ENCODE peak calls at places on chromosomes 4 and X, in eight cellular contexts. A is posterior cingulate gyrus; S is NCI-H1048; N is fibroblast of mammary gland; J is mucosa of gallbladder; G is activated T-helper 9 cell treated with anti-CD3 and anti-CD28 coated beads, Interleukin-2, amount 50 U/mL, for 16 hours; X is upper lobe of right lung; R is thoracic aorta. T is an unnamed sample.

GRCh38 chr4:73341454-73341853 is 62.6 kb upstream of the ALB start:
- DNase-seq in J (peak; percentile 38), R (no peak), A (no peak), S (no peak), N (peak; percentile 76), X (no peak), G (no peak), T (no peak)

GRCh38 chr4:149549911-149550310 is 265.7 kb downstream of the IQCM start:
- DNase-seq in A (no peak), R (no peak), X (no peak), S (no peak), N (peak; percentile 11), G (no peak), J (peak; percentile 17), T (no peak)

GRCh38 chr4:53635697-53636483 is 44.6 kb upstream of the LNX1 start:
- DNase-seq in N (no peak), R (no peak), X (no peak), J (no peak), S (no peak), A (no peak), G (no peak), T (no peak)

GRCh38 chrX:40661489-40661888 is 14.1 kb upstream of the CXorf38 start:
- DNase-seq in R (no peak), S (no peak), X (no peak), A (no peak), N (no peak), G (no peak), J (no peak), T (no peak)

GRCh38 chr4:78656968-78657445 is 105.4 kb downstream of the ANXA3 start:
- DNase-seq in R (no peak), S (no peak), A (no peak), X (no peak), J (no peak), N (no peak), G (no peak), T (no peak)

GRCh38 chr4:54233697-54234496 is 4.8 kb downstream of the PDGFRA start:
- DNase-seq in G (peak; percentile 53), X (peak; percentile 86), R (no peak), N (peak; percentile 86), S (peak; percentile 43), A (peak; percentile 75), J (peak; percentile 77), T (peak; percentile 94)

GRCh38 chr4:56844817-56845580 is 23.5 kb upstream of the SPINK2 start:
- DNase-seq in G (no peak), R (no peak), S (no peak), A (no peak), X (no peak), N (no peak), J (no peak), T (no peak)

GRCh38 chrX:40299502-40300118 is 201.9 kb upstream of the BCOR start:
- DNase-seq in R (no peak), X (no peak), S (no peak), N (no peak), G (no peak), J (no peak), A (no peak), T (peak; percentile 9)

GRCh38 chr4:177562859-177563258 is 120.6 kb upstream of the AGA start:
- DNase-seq in N (no peak), S (no peak), X (no peak), G (no peak), J (no peak), R (no peak), A (no peak), T (no peak)

GRCh38 chrX:76538860-76539259 is 111.3 kb downstream of the MAGEE1 start:
- DNase-seq in S (no peak), J (no peak), G (no peak), N (no peak), R (no peak), A (no peak), X (no peak), T (no peak)

GRCh38 chrX:70260104-70260503 is at the start of gene P2RY4:
- DNase-seq in J (no peak), S (no peak), A (no peak), N (no peak), X (no peak), R (no peak), G (no peak), T (no peak)

GRCh38 chr4:86307432-86307831 is 52.4 kb downstream of the MAPK10 start:
- DNase-seq in G (no peak), N (peak; percentile 57), X (no peak), A (no peak), R (no peak), S (no peak), J (no peak), T (no peak)

GRCh38 chr4:177583000-177583399 is 140.8 kb upstream of the AGA start:
- DNase-seq in S (no peak), A (no peak), N (peak; percentile 4), G (no peak), X (no peak), R (no peak), J (no peak), T (no peak)

GRCh38 chr4:77433102-77433733 is 172.4 kb upstream of the CXCL13 start:
- DNase-seq in R (no peak), G (no peak), X (no peak), J (no peak), N (peak; percentile 52), S (no peak), A (no peak), T (no peak)

GRCh38 chr4:118270492-118270891 is 82.3 kb downstream of the PRSS12 start:
- DNase-seq in A (no peak), N (peak; percentile 66), J (no peak), R (no peak), G (no peak), X (no peak), S (peak; percentile 7), T (no peak)

GRCh38 chrX:49754238-49754857 is 58.6 kb upstream of the PAGE1 start:
- DNase-seq in X (peak; percentile 57), G (peak; percentile 6), J (peak; percentile 12), S (no peak), R (no peak), N (peak; percentile 34), A (no peak), T (no peak)

GRCh38 chr4:5791654-5792053 is 80.7 kb downstream of the EVC start:
- DNase-seq in S (no peak), J (no peak), N (no peak), G (no peak), R (no peak), A (no peak), X (peak; percentile 20), T (peak; percentile 20)

GRCh38 chrX:1507511-1508463 is 29.2 kb downstream of the P2RY8 start:
- DNase-seq in A (no peak), N (no peak), J (no peak), G (no peak), X (peak; percentile 67), R (no peak), S (no peak), T (no peak)